ENCODE peak calls at places on chromosomes 6 and 20, in seven cellular contexts. B is effector CD4-positive, alpha-beta T cell; C is Kasumi-1; O is right atrium auricular region; H is AG10803; J is lower leg skin; L is DMS153. P is an unnamed sample.

GRCh38 chr6:84685983-84686584 is 78.3 kb downstream of the TBX18 start:
- DNase-seq in J (no peak), C (peak), L (no peak), H (no peak), O (no peak), B (no peak), P (no peak)

GRCh38 chr6:170464524-170464979 is 88.6 kb downstream of the PSMB1 start:
- DNase-seq in H (no peak), C (no peak), B (no peak), L (no peak), J (peak), O (no peak), P (no peak)

GRCh38 chr20:46050885-46051284 is 21.9 kb downstream of the SLC12A5 start:
- DNase-seq in B (no peak), J (no peak), O (no peak), L (no peak), C (no peak), H (no peak), P (no peak)

GRCh38 chr20:36881888-36882287 is 6.0 kb downstream of the TLDC2 start:
- DNase-seq in H (no peak), B (no peak), O (no peak), C (no peak), J (no peak), L (no peak), P (no peak)

GRCh38 chr20:35742741-35743523 is 872 bp upstream of the RBM39 start:
- DNase-seq in O (no peak), C (peak), B (no peak), L (no peak), J (no peak), H (no peak), P (peak)

GRCh38 chr6:167892835-167893234 is 66.1 kb downstream of the AFDN start:
- DNase-seq in L (no peak), B (no peak), C (no peak), O (no peak), J (no peak), H (no peak), P (no peak)

GRCh38 chr6:75065524-75065923 is 140.3 kb downstream of the COL12A1 start:
- DNase-seq in O (no peak), H (peak), C (no peak), B (no peak), L (no peak), J (no peak), P (no peak)

GRCh38 chr20:62141397-62142251 is 1.6 kb downstream of the PSMA7 start:
- DNase-seq in H (peak), J (no peak), C (peak), L (no peak), O (no peak), B (no peak), P (peak)

GRCh38 chr20:3046677-3047462 is 1.0 kb downstream of the MRPS26 start:
- DNase-seq in B (no peak), C (no peak), O (no peak), J (no peak), H (no peak), L (peak), P (no peak)

GRCh38 chr6:1763411-1763810 is 153.7 kb downstream of the FOXC1 start:
- DNase-seq in L (no peak), H (no peak), O (no peak), C (peak), J (no peak), B (no peak), P (no peak)

GRCh38 chr6:160029525-160029924 is 60.6 kb downstream of the IGF2R start:
- DNase-seq in H (no peak), B (no peak), L (no peak), C (no peak), J (no peak), O (no peak), P (no peak)

GRCh38 chr6:68559716-68560115 is 75.4 kb upstream of the ADGRB3 start:
- DNase-seq in O (no peak), C (no peak), J (no peak), B (no peak), L (peak), H (no peak), P (no peak)

GRCh38 chr6:45697605-45698004 is 318.1 kb downstream of the CLIC5 start:
- DNase-seq in O (no peak), J (no peak), C (no peak), B (no peak), L (no peak), H (peak), P (no peak)

GRCh38 chr6:7058250-7058923 is 49.4 kb upstream of the RREB1 start:
- DNase-seq in O (no peak), J (no peak), B (no peak), H (peak), C (peak), L (peak), P (no peak)

GRCh38 chr6:86535141-86535540 is 402.2 kb upstream of the HTR1E start:
- DNase-seq in H (no peak), B (no peak), L (no peak), J (no peak), O (no peak), C (no peak), P (no peak)

GRCh38 chr6:111952326-111952725 is 79.1 kb upstream of the FYN start:
- DNase-seq in H (no peak), O (no peak), C (no peak), B (no peak), J (no peak), L (no peak), P (no peak)

GRCh38 chr20:11178946-11179654 is 505.3 kb upstream of the JAG1 start:
- DNase-seq in J (no peak), C (no peak), H (peak), O (no peak), B (no peak), L (no peak), P (no peak)

GRCh38 chr6:56292505-56293181 is 45.3 kb upstream of the COL21A1 start:
- DNase-seq in C (peak), L (peak), H (peak), B (no peak), O (no peak), J (no peak), P (no peak)

GRCh38 chr6:126643352-126643751 is 303.4 kb downstream of the CENPW start:
- DNase-seq in J (no peak), C (no peak), H (no peak), O (no peak), B (no peak), L (no peak), P (no peak)

GRCh38 chr6:155710704-155711103 is 255.1 kb upstream of the NOX3 start:
- DNase-seq in O (no peak), B (no peak), H (no peak), J (no peak), L (no peak), C (no peak), P (no peak)

GRCh38 chr6:33156964-33157363 is 35.3 kb downstream of the COL11A2 start:
- DNase-seq in H (no peak), O (no peak), B (no peak), J (no peak), L (no peak), C (no peak), P (no peak)

GRCh38 chr6:162512744-162513143 is 214.8 kb downstream of the PRKN start:
- DNase-seq in J (no peak), L (no peak), C (no peak), B (no peak), O (no peak), H (no peak), P (no peak)

GRCh38 chr6:106070626-106071025 is 15.5 kb upstream of the PRDM1 start:
- DNase-seq in L (no peak), C (no peak), H (no peak), B (no peak), O (no peak), J (no peak), P (no peak)

GRCh38 chr6:151614630-151615029 is 120.8 kb downstream of the CCDC170 start:
- DNase-seq in L (no peak), J (no peak), O (no peak), C (no peak), B (no peak), H (no peak), P (no peak)

GRCh38 chr20:57442160-57442887 is 51.1 kb downstream of the RBM38 start:
- DNase-seq in L (no peak), J (no peak), O (no peak), B (no peak), H (no peak), C (no peak), P (no peak)

GRCh38 chr20:61932711-61933480 is 132.8 kb downstream of the TAF4 start:
- DNase-seq in B (no peak), O (no peak), C (no peak), H (no peak), L (no peak), J (peak), P (no peak)

GRCh38 chr6:132202569-132202968 is 198.7 kb downstream of the MOXD1 start:
- DNase-seq in J (no peak), L (no peak), O (no peak), B (no peak), H (peak), C (no peak), P (no peak)

GRCh38 chr6:111631018-111631417 is 25.3 kb upstream of the TRAF3IP2 start:
- DNase-seq in H (no peak), B (no peak), O (no peak), C (no peak), L (no peak), J (peak), P (no peak)

GRCh38 chr6:157974341-157974894 is 7.2 kb upstream of the SYNJ2 start:
- DNase-seq in J (peak), H (peak), B (no peak), O (peak), C (no peak), L (no peak), P (no peak)

GRCh38 chr20:9179867-9180266 is 111.0 kb downstream of the PLCB4 start:
- DNase-seq in C (no peak), O (no peak), H (peak), J (no peak), B (no peak), L (no peak), P (no peak)

GRCh38 chr20:37408202-37408929 is 62.4 kb downstream of the SRC start:
- DNase-seq in J (no peak), C (no peak), B (no peak), H (peak), O (no peak), L (no peak), P (no peak)

GRCh38 chr6:78909391-78909790 is 42.0 kb downstream of the IRAK1BP1 start:
- DNase-seq in C (peak), J (no peak), B (no peak), H (peak), O (no peak), L (no peak), P (no peak)

GRCh38 chr6:41428995-41429417 is 93.6 kb downstream of the NCR2 start:
- DNase-seq in C (peak), L (peak), B (no peak), J (peak), O (peak), H (peak), P (no peak)